ENCODE peak calls at places on chromosomes 7 and 10, in eight cellular contexts. V is sigmoid colon, H is A549, P is uterus, A is IMR-90, O is HCT116, L is H54, F is lower leg skin. I is an unnamed sample.

GRCh38 chr10:50572017-50572491 is 51.7 kb downstream of the SGMS1 start:
- DNase-seq in A (no peak), P (no peak), O (no peak), V (no peak), L (no peak), H (no peak), F (no peak), I (no peak)

GRCh38 chr10:69800109-69800508 is 1.6 kb upstream of the COL13A1 start:
- DNase-seq in V (no peak), H (peak), A (peak), P (no peak), O (peak), L (peak), F (no peak), I (no peak)

GRCh38 chr10:128604025-128604424 is 477.8 kb upstream of the MKI67 start:
- DNase-seq in P (no peak), V (no peak), O (no peak), L (no peak), A (no peak), F (no peak), H (no peak), I (no peak)

GRCh38 chr7:7449055-7449454 is 86.6 kb downstream of the COL28A1 start:
- DNase-seq in O (no peak), L (no peak), V (no peak), F (no peak), H (no peak), P (no peak), A (no peak), I (no peak)

GRCh38 chr7:97971120-97971989 is 18.6 kb downstream of the OCM2 start:
- DNase-seq in P (no peak), V (no peak), H (peak), O (no peak), L (peak), F (no peak), A (peak), I (peak)

GRCh38 chr10:119675483-119676170 is 24.4 kb downstream of the BAG3 start:
- DNase-seq in H (no peak), V (no peak), F (no peak), O (no peak), P (no peak), L (no peak), A (no peak), I (no peak)

GRCh38 chr10:108358912-108359311 is 1194.4 kb upstream of the SORCS1 start:
- DNase-seq in V (no peak), L (peak), P (no peak), O (no peak), A (peak), H (peak), F (no peak), I (peak)

GRCh38 chr7:1533569-1534329 is 3.2 kb downstream of the MAFK start:
- DNase-seq in H (peak), L (peak), A (peak), V (peak), P (peak), F (peak), O (no peak), I (peak)

GRCh38 chr10:43230101-43230908 is 36.6 kb downstream of the RASGEF1A start:
- DNase-seq in P (peak), F (peak), H (no peak), A (no peak), O (no peak), L (no peak), V (peak), I (no peak)

GRCh38 chr10:18793951-18794350 is 134.7 kb downstream of the ARL5B start:
- DNase-seq in H (peak), O (peak), F (no peak), P (no peak), L (no peak), V (no peak), A (peak), I (no peak)

GRCh38 chr7:122521767-122522166 is 177.2 kb downstream of the RNF133 start:
- DNase-seq in L (no peak), P (no peak), H (no peak), O (no peak), V (no peak), F (no peak), A (no peak), I (no peak)

GRCh38 chr7:122518488-122518887 is 180.4 kb downstream of the RNF133 start:
- DNase-seq in L (no peak), O (no peak), A (no peak), P (no peak), H (no peak), F (no peak), V (no peak), I (no peak)

GRCh38 chr7:122520961-122521555 is 177.9 kb downstream of the RNF133 start:
- DNase-seq in L (no peak), H (no peak), V (no peak), O (no peak), P (no peak), A (no peak), F (no peak), I (no peak)

GRCh38 chr7:122515404-122515803 is 183.5 kb downstream of the RNF133 start:
- DNase-seq in A (no peak), P (no peak), O (no peak), L (no peak), H (no peak), F (no peak), V (no peak), I (no peak)

GRCh38 chr7:122517576-122517975 is 181.3 kb downstream of the RNF133 start:
- DNase-seq in F (no peak), H (no peak), L (no peak), A (no peak), P (no peak), O (no peak), V (no peak), I (no peak)
- TF ChIP-seq POLR2A in F (no peak), H (no peak), L (no peak), A (no peak), P (no peak), O (no peak), V (no peak), I (no peak)

GRCh38 chr7:27096756-27097514 is 1.1 kb upstream of the HOXA1 start:
- DNase-seq in V (peak), P (peak), O (no peak), H (no peak), A (peak), F (no peak), L (no peak), I (no peak)

GRCh38 chr7:27094304-27095049 is 1.3 kb downstream of the HOXA1 start:
- DNase-seq in H (no peak), P (no peak), F (no peak), O (no peak), V (peak), A (no peak), L (no peak), I (no peak)

GRCh38 chr7:27095050-27095896 is 527 bp downstream of the HOXA1 start:
- DNase-seq in P (no peak), F (no peak), V (peak), A (peak), H (no peak), L (no peak), O (no peak), I (no peak)

GRCh38 chr7:27097686-27098492 is 2.1 kb upstream of the HOXA1 start:
- DNase-seq in P (no peak), O (no peak), L (no peak), F (no peak), V (peak), A (peak), H (no peak), I (no peak)

DNA sequence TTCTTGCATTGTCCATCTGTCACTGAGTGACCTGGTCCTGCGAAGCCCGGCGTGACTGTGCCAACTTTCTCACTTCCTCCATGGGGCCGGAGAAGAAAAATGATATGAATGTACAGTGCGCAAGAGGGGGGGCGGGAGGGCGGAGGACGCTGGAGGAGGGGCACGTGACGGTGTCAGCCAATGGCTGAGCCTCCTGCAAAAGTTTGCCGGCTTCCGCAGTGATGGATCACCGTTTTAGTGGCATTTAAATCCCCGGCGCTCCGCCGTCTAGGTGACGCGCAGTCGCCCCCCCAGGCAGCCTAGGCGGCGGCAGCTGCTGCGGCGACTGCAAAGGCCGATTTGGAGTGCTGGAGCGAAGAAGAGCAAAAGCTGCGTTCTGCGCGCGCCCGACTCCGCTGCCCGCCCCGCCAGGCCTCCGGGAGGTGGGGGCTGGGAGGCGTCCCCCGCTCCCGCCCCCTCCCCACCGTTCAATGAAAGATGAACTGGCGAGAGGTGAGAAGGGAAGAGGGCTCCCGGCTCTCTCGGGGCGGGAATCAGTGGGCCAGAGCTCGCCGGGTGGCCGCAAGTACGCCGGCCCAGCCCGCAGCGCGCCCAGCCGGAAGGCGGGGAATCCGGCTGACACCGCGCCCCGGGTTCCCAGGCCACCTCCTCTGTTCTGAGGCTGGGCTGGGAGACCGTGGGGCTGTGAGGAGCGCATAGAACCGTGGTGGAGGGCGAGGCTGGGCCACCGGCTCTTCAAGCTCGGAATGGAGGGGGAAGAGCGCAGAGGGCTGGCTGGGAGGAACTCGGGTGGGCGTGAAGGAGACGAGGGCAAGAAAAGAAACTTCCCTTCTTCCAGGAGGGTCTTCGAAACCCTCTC is at the start of gene HOXA1:
- DNase-seq in A (peak), H (peak), F (peak), P (peak), O (peak), L (peak), V (peak), I (peak)
- TF ChIP-seq POLR2A in A (peak), H (peak), F (no peak), P (peak), O (no peak), L (peak), V (peak), I (no peak)

GRCh38 chr10:17617031-17617911 is at the start of gene HACD1:
- DNase-seq in P (peak), V (peak), L (peak), O (peak), A (peak), F (peak), H (peak), I (peak)
- TF ChIP-seq POLR2A in P (peak), V (peak), L (peak), O (peak), A (peak), F (no peak), H (peak), I (no peak)

DNA sequence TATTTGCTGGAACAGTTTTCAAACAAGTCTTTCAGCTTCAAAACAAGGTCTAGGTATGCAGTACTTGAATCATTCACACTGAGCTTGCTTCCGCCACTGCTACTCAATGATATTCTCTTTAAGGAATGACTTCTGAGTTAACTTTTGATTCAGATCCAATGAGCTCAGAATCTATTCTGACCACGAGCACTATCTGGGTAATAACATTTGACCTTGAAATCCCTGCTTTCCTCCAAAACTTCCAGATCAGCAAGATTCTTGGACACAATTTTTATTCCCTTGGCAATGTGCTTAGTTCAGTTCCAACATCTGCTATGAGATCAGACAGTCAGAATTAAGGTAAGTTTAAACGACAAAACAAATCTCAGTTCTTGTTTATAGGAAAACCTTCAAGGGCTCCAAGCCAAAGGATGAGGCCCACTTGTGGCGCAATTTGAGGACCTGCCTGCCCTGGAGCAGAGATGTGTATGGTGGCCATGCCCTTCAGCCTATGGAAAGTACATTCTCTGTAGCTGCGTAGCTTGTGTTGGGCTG is 87.2 kb downstream of the RNF216 start:
- DNase-seq in O (no peak), V (peak), P (peak), F (no peak), L (peak), A (peak), H (no peak), I (no peak)
- TF ChIP-seq POLR2A in O (no peak), V (no peak), P (peak), F (no peak), L (no peak), A (peak), H (no peak), I (peak)

GRCh38 chr10:94403823-94404228 is 1.5 kb downstream of the TBC1D12 start:
- DNase-seq in A (no peak), O (no peak), L (peak), F (no peak), V (no peak), H (no peak), P (no peak), I (no peak)

GRCh38 chr10:94407668-94408067 is 5.3 kb downstream of the TBC1D12 start:
- DNase-seq in P (no peak), O (no peak), A (no peak), V (no peak), F (no peak), H (peak), L (no peak), I (no peak)

GRCh38 chr10:94405406-94405805 is 3.1 kb downstream of the TBC1D12 start:
- DNase-seq in L (no peak), A (no peak), V (no peak), H (no peak), F (no peak), O (no peak), P (no peak), I (no peak)

GRCh38 chr10:94402204-94403033 is at the start of gene TBC1D12:
- DNase-seq in O (peak), F (peak), L (peak), H (peak), A (peak), P (peak), V (peak), I (peak)

GRCh38 chr10:94403034-94403822 is 887 bp downstream of the TBC1D12 start:
- DNase-seq in P (peak), O (peak), F (peak), A (peak), H (peak), V (peak), L (peak), I (peak)
- TF ChIP-seq POLR2A in P (peak), O (no peak), F (no peak), A (no peak), H (no peak), V (no peak), L (no peak), I (no peak)

GRCh38 chr7:37432240-37432917 is 16.3 kb downstream of the ELMO1 start:
- DNase-seq in V (no peak), P (no peak), O (no peak), F (no peak), L (no peak), A (no peak), H (no peak), I (no peak)
- TF ChIP-seq POLR2A in V (no peak), P (no peak), O (no peak), F (no peak), L (no peak), A (no peak), H (no peak), I (no peak)

GRCh38 chr7:137946015-137946414 is 55.9 kb downstream of the CREB3L2 start:
- DNase-seq in F (no peak), P (no peak), L (no peak), H (no peak), A (no peak), V (no peak), O (no peak), I (no peak)

GRCh38 chr7:137943132-137943551 is 58.7 kb downstream of the CREB3L2 start:
- DNase-seq in P (peak), L (no peak), O (no peak), V (no peak), F (no peak), H (no peak), A (peak), I (no peak)

GRCh38 chr7:137942459-137943115 is 59.3 kb downstream of the CREB3L2 start:
- DNase-seq in F (no peak), H (no peak), L (no peak), V (no peak), P (peak), O (no peak), A (peak), I (no peak)

GRCh38 chr7:137947031-137947430 is 54.9 kb downstream of the CREB3L2 start:
- DNase-seq in V (no peak), O (no peak), F (no peak), H (no peak), L (no peak), P (no peak), A (no peak), I (no peak)

GRCh38 chr7:137944168-137944567 is 57.7 kb downstream of the CREB3L2 start:
- DNase-seq in L (no peak), A (peak), V (no peak), F (no peak), O (no peak), P (no peak), H (no peak), I (no peak)
- TF ChIP-seq POLR2A in L (no peak), A (peak), V (no peak), F (no peak), O (no peak), P (no peak), H (no peak), I (no peak)

GRCh38 chr10:112958275-112958995 is 8.4 kb downstream of the TCF7L2 start:
- DNase-seq in L (no peak), F (no peak), H (peak), O (no peak), A (peak), V (no peak), P (no peak), I (no peak)
- TF ChIP-seq POLR2A in L (no peak), F (no peak), H (no peak), O (no peak), A (no peak), V (no peak), P (no peak), I (no peak)

I was measured in GM12891.